ENCODE peak calls at places on chromosomes 7 and 10, in nine cellular contexts. B, X, G, Y, U, N, M, W and A are unnamed samples.

GRCh38 chr10:4650572-4650971 is 175.4 kb upstream of the AKR1E2 start:
- DNase-seq in N (peak; percentile 79), W (no peak), U (no peak), B (no peak), X (no peak), G (peak; percentile 25), Y (no peak), M (no peak), A (no peak)

GRCh38 chr7:5634107-5634950 is 147.1 kb downstream of the RNF216 start:
- DNase-seq in U (peak; percentile 32), W (no peak), Y (no peak), M (peak; percentile 87), B (peak; percentile 28), N (peak; percentile 97), X (no peak), G (peak; percentile 81), A (peak; percentile 73)

GRCh38 chr10:89490589-89491335 is 44.6 kb downstream of the SLC16A12 start:
- DNase-seq in U (no peak), M (no peak), X (no peak), W (no peak), G (no peak), N (no peak), B (no peak), Y (no peak), A (no peak)

GRCh38 chr10:130480491-130480890 is 344.3 kb downstream of the GLRX3 start:
- DNase-seq in B (no peak), G (no peak), W (no peak), X (no peak), Y (no peak), U (no peak), N (no peak), M (no peak), A (no peak)

GRCh38 chr10:62681211-62681940 is 123.1 kb upstream of the ADO start:
- DNase-seq in X (peak; percentile 22), B (no peak), Y (no peak), U (no peak), W (no peak), M (peak; percentile 75), N (no peak), G (no peak), A (no peak)

GRCh38 chr7:155731375-155731774 is 80.9 kb downstream of the SHH start:
- DNase-seq in B (no peak), W (peak; percentile 34), N (no peak), Y (no peak), X (no peak), U (no peak), G (no peak), M (no peak), A (no peak)

GRCh38 chr10:84363434-84363833 is 35.0 kb downstream of the CCSER2 start:
- DNase-seq in M (no peak), N (no peak), Y (no peak), U (no peak), B (no peak), W (no peak), X (no peak), G (no peak), A (no peak)

GRCh38 chr10:97851341-97852001 is 1.8 kb downstream of the GOLGA7B start:
- DNase-seq in N (no peak), B (no peak), G (no peak), W (no peak), Y (no peak), M (no peak), U (no peak), X (no peak), A (peak; percentile 30)

GRCh38 chr10:17216217-17216900 is 11.7 kb upstream of the VIM start:
- DNase-seq in Y (no peak), B (peak; percentile 93), U (peak; percentile 100), N (peak; percentile 95), X (no peak), W (peak; percentile 58), G (peak; percentile 98), M (peak; percentile 52), A (no peak)

GRCh38 chr7:69893915-69894314 is 295.6 kb downstream of the AUTS2 start:
- DNase-seq in X (no peak), B (no peak), N (peak; percentile 10), M (no peak), W (no peak), U (no peak), Y (no peak), G (peak; percentile 29), A (no peak)

GRCh38 chr7:19107392-19108147 is 9.9 kb downstream of the TWIST1 start:
- DNase-seq in Y (no peak), N (peak; percentile 90), X (peak; percentile 46), U (no peak), W (no peak), M (peak; percentile 59), G (peak; percentile 73), B (no peak), A (no peak)

GRCh38 chr7:123750389-123751230 is 1.8 kb upstream of the WASL start:
- DNase-seq in M (no peak), Y (no peak), W (no peak), X (no peak), U (no peak), N (no peak), G (no peak), B (no peak), A (no peak)

GRCh38 chr7:48299580-48300169 is 128.4 kb downstream of the ABCA13 start:
- DNase-seq in W (peak; percentile 81), U (no peak), Y (peak; percentile 26), M (peak; percentile 57), G (peak; percentile 64), N (peak; percentile 49), B (peak; percentile 12), X (peak; percentile 72), A (no peak)

GRCh38 chr7:79933144-79933543 is 201.5 kb upstream of the GNAI1 start:
- DNase-seq in W (no peak), N (peak; percentile 66), G (peak; percentile 90), B (no peak), M (no peak), U (no peak), X (no peak), Y (no peak), A (no peak)

GRCh38 chr7:110569486-110569885 is 521.4 kb upstream of the LRRN3 start:
- DNase-seq in M (no peak), G (no peak), B (no peak), W (no peak), N (no peak), X (no peak), U (no peak), Y (no peak), A (no peak)

GRCh38 chr7:86991844-86992243 is 67.6 kb downstream of the ELAPOR2 start:
- DNase-seq in N (peak; percentile 3), W (no peak), Y (no peak), X (no peak), G (no peak), B (no peak), M (no peak), U (no peak), A (no peak)

GRCh38 chr7:28623863-28624262 is 211.5 kb downstream of the CREB5 start:
- DNase-seq in N (no peak), W (no peak), M (no peak), U (no peak), G (no peak), B (no peak), Y (no peak), X (no peak), A (no peak)

GRCh38 chr10:109895095-109895818 is 28.1 kb downstream of the XPNPEP1 start:
- DNase-seq in N (peak; percentile 75), G (peak; percentile 61), Y (no peak), X (no peak), U (no peak), M (peak; percentile 28), B (no peak), W (no peak), A (no peak)

GRCh38 chr10:120085386-120085785 is 192.9 kb downstream of the SEC23IP start:
- DNase-seq in N (no peak), B (no peak), U (no peak), Y (no peak), X (no peak), W (no peak), M (no peak), G (no peak), A (no peak)

GRCh38 chr10:122165914-122166313 is 105.2 kb upstream of the BTBD16 start:
- DNase-seq in U (no peak), B (no peak), N (no peak), G (no peak), M (no peak), W (no peak), Y (no peak), X (no peak), A (no peak)

GRCh38 chr7:128739990-128740682 is 977 bp downstream of the CALU start:
- DNase-seq in Y (no peak), X (no peak), G (no peak), N (peak; percentile 24), M (no peak), U (no peak), W (no peak), B (no peak), A (no peak)

GRCh38 chr10:22368976-22369375 is 23.7 kb downstream of the SPAG6 start:
- DNase-seq in X (no peak), Y (no peak), M (no peak), G (no peak), U (no peak), B (no peak), W (no peak), N (no peak), A (no peak)

GRCh38 chr10:89419548-89419947 is 5.2 kb downstream of the IFIT5 start:
- DNase-seq in W (no peak), Y (no peak), X (no peak), B (no peak), G (peak; percentile 53), N (peak; percentile 44), M (no peak), U (no peak), A (no peak)

GRCh38 chr7:112748381-112748780 is 41.8 kb downstream of the TMEM168 start:
- DNase-seq in W (no peak), Y (peak; percentile 2), G (no peak), N (peak; percentile 6), B (no peak), M (no peak), X (no peak), U (no peak), A (no peak)

GRCh38 chr10:17375936-17376584 is 78.3 kb downstream of the ST8SIA6 start:
- DNase-seq in U (no peak), N (peak; percentile 15), Y (no peak), G (peak; percentile 15), B (no peak), M (peak; percentile 65), W (peak; percentile 32), X (peak; percentile 15), A (no peak)

GRCh38 chr7:37446371-37446770 is 2.3 kb downstream of the ELMO1 start:
- DNase-seq in G (no peak), M (no peak), Y (no peak), B (no peak), X (no peak), N (no peak), W (no peak), U (no peak), A (no peak)

GRCh38 chr7:155002411-155003214 is at the start of gene PAXIP1:
- DNase-seq in N (peak; percentile 74), G (no peak), Y (no peak), W (peak; percentile 73), X (peak; percentile 20), U (no peak), B (no peak), M (peak; percentile 54), A (peak; percentile 63)

GRCh38 chr10:14549496-14549895 is 218.8 kb upstream of the FRMD4A start:
- DNase-seq in M (no peak), B (no peak), X (no peak), N (no peak), U (no peak), W (no peak), G (no peak), Y (no peak), A (no peak)

GRCh38 chr7:117085275-117085674 is 132.0 kb downstream of the ST7 start:
- DNase-seq in Y (no peak), W (no peak), B (no peak), M (no peak), X (no peak), N (peak; percentile 49), G (no peak), U (no peak), A (no peak)

GRCh38 chr10:124745678-124746077 is 1.5 kb upstream of the FAM53B start:
- DNase-seq in Y (no peak), B (no peak), N (peak; percentile 70), U (no peak), M (no peak), W (no peak), G (peak; percentile 77), X (no peak), A (no peak)

GRCh38 chr10:44233561-44234470 is 151.1 kb downstream of the CXCL12 start:
- DNase-seq in U (no peak), W (no peak), G (peak; percentile 46), M (peak; percentile 95), X (peak; percentile 92), B (no peak), Y (no peak), N (no peak), A (no peak)